ENCODE peak calls at places on chromosomes 7 and 10, in seven cellular contexts. C, K, E, L, G, V and B are unnamed samples.

GRCh38 chr10:124256151-124256550 is 162.6 kb downstream of the OAT start:
- DNase-seq in C (no peak), K (no peak), E (no peak), L (no peak), G (no peak), V (no peak), B (no peak)

GRCh38 chr7:149238051-149238450 is 1.4 kb upstream of the ZNF212 start:
- DNase-seq in C (no peak), K (no peak), E (peak), L (no peak), G (no peak), V (no peak), B (no peak)

GRCh38 chr10:71250405-71250804 is 38.0 kb downstream of the UNC5B start:
- DNase-seq in C (no peak), K (no peak), E (no peak), L (no peak), G (no peak), V (no peak), B (no peak)

GRCh38 chr10:30039567-30039966 is 19.8 kb downstream of the JCAD start:
- DNase-seq in C (no peak), K (peak), E (no peak), L (no peak), G (no peak), V (no peak), B (no peak)

GRCh38 chr10:96222441-96222840 is 48.9 kb downstream of the BLNK start:
- DNase-seq in C (no peak), K (no peak), E (no peak), L (no peak), G (no peak), V (no peak), B (no peak)

GRCh38 chr10:6558759-6559429 is 21.2 kb downstream of the PRKCQ start:
- DNase-seq in C (no peak), K (no peak), E (no peak), L (no peak), G (no peak), V (no peak), B (no peak)

GRCh38 chr10:73577788-73578187 is 13.4 kb downstream of the USP54 start:
- DNase-seq in C (peak), K (peak), E (peak), L (no peak), G (peak), V (no peak), B (no peak)

GRCh38 chr10:73964743-73965142 is 33.2 kb upstream of the VCL start:
- DNase-seq in C (no peak), K (no peak), E (no peak), L (no peak), G (no peak), V (no peak), B (no peak)

GRCh38 chr10:92839191-92840085 is 8.9 kb upstream of the EXOC6 start:
- DNase-seq in C (peak), K (no peak), E (peak), L (no peak), G (peak), V (peak), B (peak)

GRCh38 chr7:17689361-17689760 is 250.9 kb downstream of the SNX13 start:
- DNase-seq in C (no peak), K (no peak), E (no peak), L (no peak), G (no peak), V (no peak), B (no peak)

GRCh38 chr7:132077986-132078385 is 498.3 kb downstream of the PLXNA4 start:
- DNase-seq in C (no peak), K (no peak), E (no peak), L (no peak), G (no peak), V (no peak), B (no peak)

GRCh38 chr10:88253622-88254021 is 329.5 kb downstream of the RNLS start:
- DNase-seq in C (no peak), K (no peak), E (no peak), L (no peak), G (no peak), V (no peak), B (no peak)

GRCh38 chr7:106346678-106347217 is 62.0 kb upstream of the NAMPT start:
- DNase-seq in C (no peak), K (no peak), E (peak), L (peak), G (no peak), V (peak), B (peak)

GRCh38 chr7:88226886-88227516 is 7.2 kb upstream of the SRI start:
- DNase-seq in C (peak), K (no peak), E (peak), L (no peak), G (no peak), V (peak), B (no peak)

GRCh38 chr7:55641273-55641691 is 69.0 kb upstream of the VOPP1 start:
- DNase-seq in C (no peak), K (no peak), E (peak), L (peak), G (peak), V (peak), B (peak)

GRCh38 chr10:119207713-119208552 is 562 bp downstream of the GRK5 start:
- DNase-seq in C (peak), K (peak), E (peak), L (peak), G (peak), V (peak), B (peak)

GRCh38 chr10:129545257-129545656 is 78.2 kb downstream of the MGMT start:
- DNase-seq in C (no peak), K (no peak), E (peak), L (no peak), G (no peak), V (peak), B (no peak)

GRCh38 chr7:50793115-50793946 is 10.6 kb upstream of the GRB10 start:
- DNase-seq in C (peak), K (peak), E (peak), L (no peak), G (peak), V (peak), B (no peak)

GRCh38 chr7:17680943-17681351 is 259.3 kb downstream of the SNX13 start:
- DNase-seq in C (no peak), K (no peak), E (peak), L (no peak), G (no peak), V (no peak), B (peak)

GRCh38 chr7:29619848-29620247 is 56.2 kb downstream of the PRR15 start:
- DNase-seq in C (no peak), K (no peak), E (no peak), L (no peak), G (no peak), V (no peak), B (no peak)

DNA sequence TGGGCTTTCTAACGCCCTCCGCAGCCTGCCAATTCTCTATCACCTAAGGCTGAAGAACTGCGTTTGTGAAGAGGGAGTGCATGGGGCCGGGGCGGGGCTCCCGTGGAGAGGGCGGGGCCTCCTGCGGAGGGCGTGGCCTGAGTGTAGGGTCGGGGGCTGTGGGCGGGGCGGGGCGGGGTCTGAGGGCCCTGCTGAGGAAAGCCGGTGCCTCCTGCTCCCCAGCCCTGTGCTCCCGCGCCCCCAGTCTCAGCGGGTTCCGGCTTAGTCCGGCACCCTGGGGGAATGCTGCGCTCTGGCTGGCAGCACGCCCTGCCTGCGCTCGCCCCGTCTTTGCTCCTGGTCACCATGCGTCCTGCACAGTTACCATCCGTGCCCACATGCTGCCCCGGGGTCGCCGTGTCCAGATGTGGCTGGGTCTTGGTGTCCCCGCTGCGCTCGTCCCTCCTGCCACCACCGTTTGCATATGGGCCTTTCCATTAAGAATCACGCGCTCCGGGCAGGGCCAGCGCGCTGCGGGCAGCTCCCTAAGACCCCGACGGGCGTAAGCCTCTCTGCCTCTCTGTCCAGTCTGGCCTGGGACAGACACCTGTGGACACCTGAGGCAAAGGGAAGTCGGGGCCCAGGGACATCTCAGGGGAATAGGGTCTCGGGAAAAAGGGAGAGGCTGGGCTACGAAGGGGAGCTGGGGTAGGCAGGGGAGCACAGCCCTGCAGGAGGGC is 144.0 kb upstream of the RET start:
- DNase-seq in C (peak), K (no peak), E (no peak), L (no peak), G (no peak), V (no peak), B (no peak)
- H3K4me3 ChIP-seq in C (peak), K (peak), E (no peak), L (no peak), G (no peak), V (no peak), B (no peak)

GRCh38 chr7:16421333-16422099 is at the start of gene CRPPA:
- DNase-seq in C (peak), K (no peak), E (peak), L (no peak), G (peak), V (no peak), B (no peak)
- TF ChIP-seq CTCF in C (no peak), K (no peak), E (no peak), L (no peak), G (no peak), V (no peak), B (no peak)

GRCh38 chr7:151919595-151919994 is 36.7 kb upstream of the GALNTL5 start:
- DNase-seq in C (no peak), K (no peak), E (no peak), L (no peak), G (no peak), V (no peak), B (no peak)

GRCh38 chr7:151920533-151920932 is 35.7 kb upstream of the GALNTL5 start:
- DNase-seq in C (no peak), K (no peak), E (no peak), L (no peak), G (no peak), V (no peak), B (no peak)

GRCh38 chr7:151921451-151921850 is 34.8 kb upstream of the GALNTL5 start:
- DNase-seq in C (no peak), K (no peak), E (no peak), L (no peak), G (no peak), V (no peak), B (no peak)

GRCh38 chr7:151918444-151918843 is 37.8 kb upstream of the GALNTL5 start:
- DNase-seq in C (no peak), K (no peak), E (no peak), L (no peak), G (no peak), V (no peak), B (no peak)

DNA sequence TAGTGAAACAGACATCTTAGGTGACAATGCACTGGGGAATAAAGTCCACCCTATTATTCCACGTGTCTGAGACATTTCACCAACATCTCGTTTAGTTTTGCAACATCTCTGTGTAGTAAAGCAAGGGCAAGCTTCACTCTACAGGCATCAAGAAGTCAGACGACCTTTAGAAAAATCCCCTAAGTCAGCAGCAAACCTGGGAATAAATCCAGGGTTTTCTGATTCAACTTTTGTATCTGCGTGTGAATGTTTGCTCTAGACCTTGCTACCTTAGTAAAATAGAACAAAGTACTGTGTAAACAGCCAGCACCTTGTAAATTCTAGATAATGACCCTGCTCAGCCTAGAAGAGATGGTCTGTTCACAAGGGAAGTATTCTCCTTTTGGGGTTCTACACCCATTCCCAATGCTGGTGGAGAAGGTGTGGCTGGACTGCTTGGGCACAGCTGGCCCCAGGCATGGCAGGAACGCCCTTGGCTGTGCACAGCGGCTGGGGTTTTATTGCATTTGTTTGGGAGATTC is 38.4 kb upstream of the GALNTL5 start:
- DNase-seq in C (no peak), K (peak), E (peak), L (no peak), G (no peak), V (no peak), B (no peak)
- H3K4me3 ChIP-seq in C (no peak), K (no peak), E (no peak), L (no peak), G (no peak), V (no peak), B (no peak)

GRCh38 chr7:33459340-33459751 is 330.0 kb downstream of the BBS9 start:
- DNase-seq in C (no peak), K (no peak), E (peak), L (no peak), G (no peak), V (peak), B (peak)
- TF ChIP-seq CTCF in C (peak), K (peak), E (peak), L (peak), G (no peak), V (peak), B (peak)

DNA sequence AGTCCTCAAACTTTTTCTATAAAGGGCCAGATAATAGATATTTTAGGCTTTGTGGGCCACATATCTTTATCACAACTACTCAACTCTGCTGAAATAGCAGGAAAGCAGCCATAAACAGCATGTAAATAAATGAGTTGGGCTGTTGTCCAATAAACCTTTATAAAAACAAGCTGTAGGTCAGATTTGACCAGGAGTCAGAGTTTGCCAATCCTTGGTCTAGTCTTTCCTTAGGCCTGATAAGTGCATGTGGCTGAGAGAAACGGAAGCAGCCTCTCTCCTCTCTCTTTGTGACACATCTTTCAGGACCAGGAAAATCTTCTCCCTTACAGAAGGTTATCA is 724.5 kb downstream of the GRID1 start:
- DNase-seq in C (no peak), K (no peak), E (no peak), L (no peak), G (no peak), V (peak), B (no peak)
- H3K4me3 ChIP-seq in C (no peak), K (no peak), E (peak), L (no peak), G (no peak), V (no peak), B (no peak)

GRCh38 chr10:132538031-132538789 is 623 bp downstream of the INPP5A start:
- DNase-seq in C (peak), K (peak), E (no peak), L (no peak), G (peak), V (no peak), B (peak)

GRCh38 chr10:132537713-132538020 is at the start of gene INPP5A:
- DNase-seq in C (no peak), K (no peak), E (no peak), L (no peak), G (no peak), V (no peak), B (no peak)

GRCh38 chr10:132538790-132539421 is 1.3 kb downstream of the INPP5A start:
- DNase-seq in C (peak), K (no peak), E (no peak), L (no peak), G (no peak), V (no peak), B (no peak)

GRCh38 chr10:132536241-132536963 is 1.2 kb upstream of the INPP5A start:
- DNase-seq in C (peak), K (peak), E (peak), L (no peak), G (peak), V (no peak), B (no peak)

DNA sequence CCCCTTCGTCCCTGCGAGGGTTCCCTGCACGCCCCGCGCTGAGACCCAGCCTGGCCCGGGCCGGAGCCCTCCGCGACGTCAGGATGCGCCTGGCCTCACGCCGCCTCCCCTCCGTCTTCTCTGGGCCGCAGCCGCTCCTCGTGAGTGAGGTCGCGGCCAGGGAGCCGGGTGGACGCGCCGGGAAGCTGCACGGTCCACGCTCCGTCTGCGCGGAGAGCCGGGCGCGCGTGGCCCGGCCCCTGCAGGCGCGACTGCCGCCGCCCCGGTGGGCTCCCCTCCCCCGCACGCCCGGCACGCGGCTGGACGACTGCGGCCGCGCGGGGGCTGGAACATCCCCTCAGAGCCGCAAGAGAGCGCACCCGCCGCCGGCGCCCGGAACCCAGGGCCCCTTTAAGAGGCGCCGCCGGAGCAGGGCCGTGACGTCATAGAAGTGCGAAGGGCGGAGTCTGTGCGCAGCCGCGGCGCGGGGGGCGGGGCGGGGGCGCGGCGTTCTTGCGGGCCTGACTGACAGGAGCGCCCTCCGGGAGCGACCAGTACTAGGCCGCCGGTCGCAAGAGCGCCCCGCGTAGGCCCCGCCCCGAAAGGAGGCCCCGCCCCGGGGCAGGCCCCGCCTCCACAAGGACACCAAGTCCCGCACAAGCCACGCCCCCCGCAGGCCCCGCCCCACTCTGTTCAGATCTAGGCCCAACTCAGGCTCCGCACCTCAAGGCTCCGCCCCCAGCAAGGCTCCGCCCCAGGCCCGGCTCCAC is 449 bp upstream of the INPP5A start:
- DNase-seq in C (peak), K (peak), E (peak), L (peak), G (peak), V (peak), B (peak)
- TF ChIP-seq CTCF in C (peak), K (no peak), E (peak), L (peak), G (peak), V (peak), B (peak)

GRCh38 chr7:1074593-1075431 is 13.1 kb upstream of the GPER1 start:
- DNase-seq in C (no peak), K (no peak), E (no peak), L (no peak), G (no peak), V (no peak), B (no peak)

GRCh38 chr7:1073211-1073977 is 14.5 kb upstream of the GPER1 start:
- DNase-seq in C (no peak), K (no peak), E (no peak), L (no peak), G (no peak), V (no peak), B (no peak)

GRCh38 chr7:1078519-1078918 is 9.4 kb upstream of the GPER1 start:
- DNase-seq in C (no peak), K (no peak), E (no peak), L (no peak), G (no peak), V (no peak), B (no peak)

GRCh38 chr7:1078985-1079384 is 8.9 kb upstream of the GPER1 start:
- DNase-seq in C (no peak), K (no peak), E (no peak), L (no peak), G (no peak), V (no peak), B (no peak)

GRCh38 chr7:1076184-1077072 is 11.5 kb upstream of the GPER1 start:
- DNase-seq in C (no peak), K (no peak), E (no peak), L (no peak), G (no peak), V (no peak), B (no peak)
- H3K4me3 ChIP-seq in C (no peak), K (peak), E (no peak), L (no peak), G (no peak), V (no peak), B (no peak)

DNA sequence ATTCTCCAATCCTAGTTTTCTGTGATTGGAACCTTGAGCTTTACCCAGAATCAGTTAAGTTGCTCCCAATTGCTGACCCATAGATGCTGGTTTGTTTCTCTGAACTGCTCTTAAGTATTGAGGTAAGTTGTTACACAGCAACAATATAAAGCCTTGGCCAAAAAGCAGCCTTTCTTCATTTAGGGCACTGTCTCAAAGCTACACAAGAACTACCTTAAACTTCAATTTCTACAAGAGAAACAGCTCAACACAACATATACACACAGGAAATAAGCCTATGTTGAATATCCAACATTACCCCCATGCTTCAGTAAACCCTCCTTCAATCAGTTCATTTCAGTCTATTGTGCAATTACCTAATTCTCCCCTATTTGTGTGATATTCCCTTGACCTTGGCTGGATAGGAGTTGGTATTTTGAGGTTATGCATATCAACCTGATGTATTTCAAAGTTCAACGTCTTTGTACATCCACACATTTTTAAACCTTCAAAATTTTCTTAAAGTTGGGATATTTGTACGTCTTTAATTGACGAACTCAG is 11.5 kb downstream of the HNRNPA2B1 start:
- DNase-seq in C (no peak), K (no peak), E (no peak), L (no peak), G (no peak), V (no peak), B (no peak)
- TF ChIP-seq CTCF in C (no peak), K (no peak), E (no peak), L (no peak), G (no peak), V (no peak), B (no peak)